ENCODE peak calls at places on chromosomes 2 and 18, in six cellular contexts. One of them, this sample, is unnamed.

GRCh38 chr2:143345887-143346612 is 216.8 kb downstream of the ARHGAP15 start:
- DNase-seq in HCT116: no peak
- DNase-seq in HepG2: no peak
- DNase-seq in SK-N-SH: no peak
- DNase-seq in GM12878: no peak
- DNase-seq in K562: no peak
- DNase-seq in this sample: no peak

GRCh38 chr18:59878644-59879043 is 21.2 kb upstream of the PMAIP1 start:
- DNase-seq in HCT116: no peak
- DNase-seq in HepG2: no peak
- DNase-seq in SK-N-SH: no peak
- DNase-seq in GM12878: no peak
- DNase-seq in K562: no peak
- DNase-seq in this sample: no peak

GRCh38 chr18:53745228-53745967 is 479.1 kb downstream of the MBD2 start:
- DNase-seq in HCT116: no peak
- DNase-seq in HepG2: no peak
- DNase-seq in SK-N-SH: no peak
- DNase-seq in GM12878: no peak
- DNase-seq in K562: no peak
- DNase-seq in this sample: no peak

GRCh38 chr2:53490659-53491058 is 276.9 kb upstream of the CHAC2 start:
- DNase-seq in HCT116: no peak
- DNase-seq in HepG2: no peak
- DNase-seq in SK-N-SH: no peak
- DNase-seq in GM12878: no peak
- DNase-seq in K562: no peak
- DNase-seq in this sample: no peak

GRCh38 chr2:96321230-96322103 is 3.6 kb upstream of the ITPRIPL1 start:
- DNase-seq in HCT116: no peak
- DNase-seq in HepG2: peak; percentile 14
- DNase-seq in SK-N-SH: peak; percentile 88
- DNase-seq in GM12878: peak; percentile 82
- DNase-seq in K562: peak; percentile 86
- DNase-seq in this sample: no peak

GRCh38 chr2:2933421-2933820 is 444.2 kb downstream of the EIPR1 start:
- DNase-seq in HCT116: no peak
- DNase-seq in HepG2: no peak
- DNase-seq in SK-N-SH: peak; percentile 74
- DNase-seq in GM12878: no peak
- DNase-seq in K562: no peak
- DNase-seq in this sample: no peak

GRCh38 chr18:58272779-58273500 is 228.9 kb downstream of the NEDD4L start:
- DNase-seq in HCT116: no peak
- DNase-seq in HepG2: no peak
- DNase-seq in SK-N-SH: no peak
- DNase-seq in GM12878: no peak
- DNase-seq in K562: no peak
- DNase-seq in this sample: no peak

GRCh38 chr2:162113088-162113770 is 38.8 kb downstream of the GCG start:
- DNase-seq in HCT116: no peak
- DNase-seq in HepG2: peak; percentile 51
- DNase-seq in SK-N-SH: no peak
- DNase-seq in GM12878: no peak
- DNase-seq in K562: no peak
- DNase-seq in this sample: no peak

GRCh38 chr2:200026838-200027237 is 71.5 kb downstream of the MAIP1 start:
- DNase-seq in HCT116: no peak
- DNase-seq in HepG2: no peak
- DNase-seq in SK-N-SH: no peak
- DNase-seq in GM12878: no peak
- DNase-seq in K562: no peak
- DNase-seq in this sample: no peak

GRCh38 chr18:58416704-58417683 is 211.9 kb downstream of the ALPK2 start:
- DNase-seq in HCT116: no peak
- DNase-seq in HepG2: peak; percentile 70
- DNase-seq in SK-N-SH: no peak
- DNase-seq in GM12878: no peak
- DNase-seq in K562: no peak
- DNase-seq in this sample: no peak

GRCh38 chr2:5530022-5530696 is 162.0 kb upstream of the SOX11 start:
- DNase-seq in HCT116: no peak
- DNase-seq in HepG2: no peak
- DNase-seq in SK-N-SH: peak; percentile 61
- DNase-seq in GM12878: no peak
- DNase-seq in K562: no peak
- DNase-seq in this sample: no peak

GRCh38 chr2:105935048-105935447 is 190.3 kb downstream of the NCK2 start:
- DNase-seq in HCT116: no peak
- DNase-seq in HepG2: no peak
- DNase-seq in SK-N-SH: no peak
- DNase-seq in GM12878: no peak
- DNase-seq in K562: no peak
- DNase-seq in this sample: no peak

GRCh38 chr2:9392895-9393757 is 30.2 kb downstream of the ITGB1BP1 start:
- DNase-seq in HCT116: no peak
- DNase-seq in HepG2: no peak
- DNase-seq in SK-N-SH: no peak
- DNase-seq in GM12878: no peak
- DNase-seq in K562: no peak
- DNase-seq in this sample: no peak

GRCh38 chr2:27007416-27008374 is 25.1 kb upstream of the TMEM214 start:
- DNase-seq in HCT116: no peak
- DNase-seq in HepG2: no peak
- DNase-seq in SK-N-SH: no peak
- DNase-seq in GM12878: no peak
- DNase-seq in K562: peak; percentile 56
- DNase-seq in this sample: no peak

GRCh38 chr2:196963961-196964360 is 37.5 kb upstream of the PGAP1 start:
- DNase-seq in HCT116: no peak
- DNase-seq in HepG2: no peak
- DNase-seq in SK-N-SH: no peak
- DNase-seq in GM12878: no peak
- DNase-seq in K562: no peak
- DNase-seq in this sample: no peak

GRCh38 chr18:11826836-11827235 is 24.4 kb upstream of the CHMP1B start:
- DNase-seq in HCT116: no peak
- DNase-seq in HepG2: peak; percentile 34
- DNase-seq in SK-N-SH: no peak
- DNase-seq in GM12878: no peak
- DNase-seq in K562: no peak
- DNase-seq in this sample: no peak

GRCh38 chr2:223786943-223787342 is 50.4 kb downstream of the AP1S3 start:
- DNase-seq in HCT116: no peak
- DNase-seq in HepG2: no peak
- DNase-seq in SK-N-SH: no peak
- DNase-seq in GM12878: no peak
- DNase-seq in K562: no peak
- DNase-seq in this sample: no peak

GRCh38 chr18:57925706-57926105 is 118.3 kb upstream of the NEDD4L start:
- DNase-seq in HCT116: no peak
- DNase-seq in HepG2: peak; percentile 9
- DNase-seq in SK-N-SH: no peak
- DNase-seq in GM12878: no peak
- DNase-seq in K562: no peak
- DNase-seq in this sample: no peak

GRCh38 chr18:67381608-67382150 is 134.8 kb downstream of the DSEL start:
- DNase-seq in HCT116: no peak
- DNase-seq in HepG2: no peak
- DNase-seq in SK-N-SH: no peak
- DNase-seq in GM12878: no peak
- DNase-seq in K562: no peak
- DNase-seq in this sample: no peak

GRCh38 chr2:68384485-68385107 is 19.5 kb downstream of the PLEK start:
- DNase-seq in HCT116: no peak
- DNase-seq in HepG2: no peak
- DNase-seq in SK-N-SH: no peak
- DNase-seq in GM12878: no peak
- DNase-seq in K562: no peak
- DNase-seq in this sample: no peak

GRCh38 chr2:214469728-214470127 is 58.9 kb downstream of the VWC2L start:
- DNase-seq in HCT116: no peak
- DNase-seq in HepG2: no peak
- DNase-seq in SK-N-SH: no peak
- DNase-seq in GM12878: no peak
- DNase-seq in K562: no peak
- DNase-seq in this sample: no peak

GRCh38 chr2:144515694-144516416 is 4.1 kb downstream of the ZEB2 start:
- DNase-seq in HCT116: no peak
- DNase-seq in HepG2: no peak
- DNase-seq in SK-N-SH: peak; percentile 76
- DNase-seq in GM12878: no peak
- DNase-seq in K562: peak; percentile 32
- DNase-seq in this sample: no peak

GRCh38 chr2:144516981-144517824 is 2.7 kb downstream of the ZEB2 start:
- DNase-seq in HCT116: no peak
- DNase-seq in HepG2: no peak
- DNase-seq in SK-N-SH: peak; percentile 77
- DNase-seq in GM12878: no peak
- DNase-seq in K562: peak; percentile 62
- DNase-seq in this sample: no peak

GRCh38 chr2:144517825-144518699 is 1.9 kb downstream of the ZEB2 start:
- DNase-seq in HCT116: no peak
- DNase-seq in HepG2: no peak
- DNase-seq in SK-N-SH: no peak
- DNase-seq in GM12878: no peak
- DNase-seq in K562: no peak
- DNase-seq in this sample: no peak

GRCh38 chr2:144515425-144515693 is 4.6 kb downstream of the ZEB2 start:
- DNase-seq in HCT116: no peak
- DNase-seq in HepG2: no peak
- DNase-seq in SK-N-SH: no peak
- DNase-seq in GM12878: no peak
- DNase-seq in K562: no peak
- DNase-seq in this sample: no peak

GRCh38 chr2:144516417-144516980 is 3.4 kb downstream of the ZEB2 start:
- DNase-seq in HCT116: no peak
- DNase-seq in HepG2: no peak
- DNase-seq in SK-N-SH: peak; percentile 76
- DNase-seq in GM12878: no peak
- DNase-seq in K562: no peak
- DNase-seq in this sample: no peak
- TF ChIP-seq JUND in HCT116: no peak
- TF ChIP-seq JUND in HepG2: no peak
- TF ChIP-seq JUND in SK-N-SH: no peak
- TF ChIP-seq JUND in GM12878: no peak
- TF ChIP-seq JUND in K562: no peak
- TF ChIP-seq JUND in this sample: no peak

DNA sequence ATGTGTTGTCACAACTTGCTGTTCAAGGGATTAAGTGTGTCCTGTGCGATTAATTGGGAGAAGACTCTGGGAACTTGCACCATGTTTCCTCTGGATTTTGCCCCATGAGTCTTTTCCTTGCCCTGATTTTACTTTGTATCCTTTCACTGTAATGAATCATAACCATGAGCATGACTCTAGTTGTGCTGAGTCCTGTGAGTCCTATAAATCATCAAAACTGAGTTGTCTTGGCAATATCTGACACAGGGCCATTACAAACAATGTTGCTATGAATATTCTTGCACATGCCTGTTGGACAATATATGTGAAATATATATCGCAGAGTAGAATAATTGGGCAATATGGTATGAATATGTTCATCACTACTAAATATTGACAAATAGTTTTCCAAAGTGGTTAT is 56.5 kb upstream of the COL5A2 start:
- DNase-seq in HCT116: no peak
- DNase-seq in HepG2: no peak
- DNase-seq in SK-N-SH: no peak
- DNase-seq in GM12878: no peak
- DNase-seq in K562: no peak
- DNase-seq in this sample: no peak
- TF ChIP-seq JUND in HCT116: no peak
- TF ChIP-seq JUND in HepG2: no peak
- TF ChIP-seq JUND in SK-N-SH: peak; percentile 21
- TF ChIP-seq JUND in GM12878: no peak
- TF ChIP-seq JUND in K562: no peak
- TF ChIP-seq JUND in this sample: no peak

GRCh38 chr2:65919579-65920188 is 487.3 kb upstream of the SPRED2 start:
- DNase-seq in HCT116: no peak
- DNase-seq in HepG2: no peak
- DNase-seq in SK-N-SH: no peak
- DNase-seq in GM12878: no peak
- DNase-seq in K562: no peak
- DNase-seq in this sample: no peak

GRCh38 chr2:65917990-65918389 is 485.6 kb upstream of the SPRED2 start:
- DNase-seq in HCT116: no peak
- DNase-seq in HepG2: no peak
- DNase-seq in SK-N-SH: no peak
- DNase-seq in GM12878: no peak
- DNase-seq in K562: no peak
- DNase-seq in this sample: no peak

GRCh38 chr2:65916785-65917295 is 484.4 kb upstream of the SPRED2 start:
- DNase-seq in HCT116: no peak
- DNase-seq in HepG2: no peak
- DNase-seq in SK-N-SH: no peak
- DNase-seq in GM12878: no peak
- DNase-seq in K562: no peak
- DNase-seq in this sample: no peak

GRCh38 chr2:65920659-65921058 is 488.3 kb upstream of the SPRED2 start:
- DNase-seq in HCT116: no peak
- DNase-seq in HepG2: no peak
- DNase-seq in SK-N-SH: no peak
- DNase-seq in GM12878: no peak
- DNase-seq in K562: no peak
- DNase-seq in this sample: no peak

GRCh38 chr2:65918760-65919187 is 486.4 kb upstream of the SPRED2 start:
- DNase-seq in HCT116: no peak
- DNase-seq in HepG2: peak; percentile 76
- DNase-seq in SK-N-SH: no peak
- DNase-seq in GM12878: no peak
- DNase-seq in K562: no peak
- DNase-seq in this sample: peak; percentile 63
- TF ChIP-seq JUND in HCT116: no peak
- TF ChIP-seq JUND in HepG2: no peak
- TF ChIP-seq JUND in SK-N-SH: no peak
- TF ChIP-seq JUND in GM12878: no peak
- TF ChIP-seq JUND in K562: no peak
- TF ChIP-seq JUND in this sample: no peak

GRCh38 chr2:121010998-121011397 is 274.0 kb downstream of the TFCP2L1 start:
- DNase-seq in HCT116: no peak
- DNase-seq in HepG2: no peak
- DNase-seq in SK-N-SH: no peak
- DNase-seq in GM12878: no peak
- DNase-seq in K562: no peak
- DNase-seq in this sample: no peak

GRCh38 chr2:121006783-121007489 is 271.3 kb downstream of the GLI2 start:
- DNase-seq in HCT116: no peak
- DNase-seq in HepG2: no peak
- DNase-seq in SK-N-SH: no peak
- DNase-seq in GM12878: no peak
- DNase-seq in K562: no peak
- DNase-seq in this sample: no peak

GRCh38 chr2:121007490-121007853 is 271.8 kb downstream of the GLI2 start:
- DNase-seq in HCT116: no peak
- DNase-seq in HepG2: no peak
- DNase-seq in SK-N-SH: no peak
- DNase-seq in GM12878: no peak
- DNase-seq in K562: no peak
- DNase-seq in this sample: no peak

GRCh38 chr2:121005512-121005911 is 269.8 kb downstream of the GLI2 start:
- DNase-seq in HCT116: no peak
- DNase-seq in HepG2: no peak
- DNase-seq in SK-N-SH: no peak
- DNase-seq in GM12878: no peak
- DNase-seq in K562: no peak
- DNase-seq in this sample: no peak

GRCh38 chr2:121008978-121009377 is 273.3 kb downstream of the GLI2 start:
- DNase-seq in HCT116: peak; percentile 3
- DNase-seq in HepG2: no peak
- DNase-seq in SK-N-SH: no peak
- DNase-seq in GM12878: no peak
- DNase-seq in K562: peak; percentile 23
- DNase-seq in this sample: no peak
- TF ChIP-seq JUND in HCT116: no peak
- TF ChIP-seq JUND in HepG2: no peak
- TF ChIP-seq JUND in SK-N-SH: no peak
- TF ChIP-seq JUND in GM12878: no peak
- TF ChIP-seq JUND in K562: no peak
- TF ChIP-seq JUND in this sample: no peak

This sample was measured in T47D.